ENCODE peak calls at places on chromosome 3, in five cellular contexts. R, Z, A, G and P are unnamed samples.
A peak's percentile ranks its signal among the peaks of the same experiment; 100 is the strongest.

GRCh38 chr3:54120657-54121403 is 1.5 kb upstream of the CACNA2D3 start:
- DNase-seq in Z (no peak), R (no peak), G (peak; percentile 4), A (no peak), P (peak; percentile 50)

GRCh38 chr3:23761440-23761896 is 44.3 kb upstream of the UBE2E1 start:
- DNase-seq in G (peak; percentile 79), Z (peak; percentile 28), A (no peak), R (peak; percentile 53), P (peak; percentile 47)

GRCh38 chr3:179227349-179227748 is 23.6 kb downstream of the KCNMB3 start:
- DNase-seq in Z (peak; percentile 14), G (peak; percentile 30), A (no peak), R (no peak), P (no peak)

GRCh38 chr3:138059261-138059660 is 49.3 kb downstream of the CLDN18 start:
- DNase-seq in G (no peak), A (no peak), R (no peak), Z (no peak), P (no peak)

GRCh38 chr3:76552653-76553052 is 487.2 kb upstream of the ROBO2 start:
- DNase-seq in A (no peak), G (peak; percentile 10), R (no peak), Z (no peak), P (no peak)

GRCh38 chr3:13475871-13476590 is 4.1 kb upstream of the HDAC11 start:
- DNase-seq in R (peak; percentile 31), G (no peak), A (no peak), Z (no peak), P (no peak)

GRCh38 chr3:134258761-134259347 is 8.2 kb upstream of the RYK start:
- DNase-seq in R (no peak), A (no peak), G (no peak), Z (no peak), P (no peak)

GRCh38 chr3:179177611-179178010 is 29.5 kb downstream of the PIK3CA start:
- DNase-seq in G (no peak), Z (no peak), R (no peak), A (no peak), P (no peak)

GRCh38 chr3:161422171-161422693 is 50.9 kb upstream of the SPTSSB start:
- DNase-seq in Z (no peak), G (no peak), A (no peak), R (no peak), P (no peak)

GRCh38 chr3:57557088-57557537 is 1.0 kb downstream of the PDE12 start:
- DNase-seq in A (no peak), G (peak; percentile 58), R (peak; percentile 58), Z (peak; percentile 41), P (peak; percentile 45)

GRCh38 chr3:122794779-122795673 is at the start of gene SLC49A4:
- DNase-seq in A (peak; percentile 89), Z (peak; percentile 75), G (peak; percentile 88), R (peak; percentile 89), P (peak; percentile 93)
- TF ChIP-seq CTCF in A (no peak), Z (no peak), G (no peak), R (no peak), P (no peak)

DNA sequence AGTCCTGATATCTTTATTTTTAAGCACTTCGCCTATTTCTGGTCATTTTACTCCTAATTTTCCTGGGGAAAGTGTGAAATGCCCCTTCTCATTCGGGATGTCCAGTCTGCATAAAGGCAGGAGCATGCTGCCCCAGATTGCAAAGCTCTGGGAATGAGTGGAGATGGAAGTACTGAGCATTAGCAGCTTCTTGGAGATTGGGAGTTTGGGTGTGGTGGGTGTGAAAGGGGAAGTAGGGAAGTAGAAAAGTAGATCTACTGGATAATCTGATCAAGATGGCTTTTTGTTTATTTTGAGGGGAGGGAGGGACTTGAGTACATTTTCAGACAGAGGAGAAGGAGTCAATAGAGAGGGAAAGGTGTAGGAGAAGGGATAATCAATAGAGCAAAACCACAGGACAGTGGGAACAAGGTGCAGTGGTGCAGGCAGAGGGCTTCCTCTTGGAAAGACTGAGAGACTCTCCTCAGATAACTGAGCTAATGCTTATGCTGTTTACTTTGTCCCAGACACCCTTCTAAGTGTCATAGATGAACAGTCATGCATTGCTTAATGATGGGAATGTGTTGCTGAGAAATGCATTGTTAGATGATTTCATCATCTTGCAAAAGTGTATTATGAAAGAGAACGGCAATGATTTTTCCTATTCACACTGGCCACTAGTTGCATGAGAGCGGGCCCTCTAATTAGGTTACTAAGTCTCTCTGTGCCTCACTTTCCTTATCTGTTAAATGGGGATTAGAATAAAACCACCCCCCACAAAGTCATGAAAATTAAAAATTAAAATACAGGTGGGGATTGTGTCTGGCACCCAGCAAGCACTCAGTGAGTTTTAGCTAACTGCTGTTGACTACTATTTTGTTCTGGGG is 45.5 kb downstream of the PHLDB2 start:
- DNase-seq in Z (peak; percentile 87), A (no peak), G (peak; percentile 96), R (no peak), P (no peak)
- TF ChIP-seq CTCF in Z (no peak), A (no peak), G (peak; percentile 34), R (no peak), P (no peak)

GRCh38 chr3:128006471-128007424 is 45.5 kb upstream of the SEC61A1 start:
- DNase-seq in Z (no peak), R (no peak), G (no peak), A (no peak), P (no peak)

GRCh38 chr3:128014548-128014947 is 37.7 kb upstream of the SEC61A1 start:
- DNase-seq in G (no peak), A (no peak), R (no peak), Z (no peak), P (no peak)

GRCh38 chr3:128009952-128010846 is 42.0 kb upstream of the SEC61A1 start:
- DNase-seq in R (no peak), G (peak; percentile 53), Z (peak; percentile 2), A (no peak), P (no peak)

GRCh38 chr3:128012050-128012449 is 40.2 kb upstream of the SEC61A1 start:
- DNase-seq in G (no peak), R (no peak), A (no peak), Z (no peak), P (no peak)

GRCh38 chr3:128011140-128011539 is 41.1 kb upstream of the SEC61A1 start:
- DNase-seq in R (peak; percentile 58), A (no peak), G (peak; percentile 55), Z (peak; percentile 15), P (no peak)
- TF ChIP-seq CTCF in R (peak; percentile 16), A (peak; percentile 66), G (peak; percentile 72), Z (peak; percentile 63), P (peak; percentile 38)

GRCh38 chr3:157594413-157594812 is 91.2 kb upstream of the VEPH1 start:
- DNase-seq in G (peak; percentile 23), A (no peak), Z (no peak), R (no peak), P (no peak)
- TF ChIP-seq CTCF in G (peak; percentile 47), A (peak; percentile 25), Z (no peak), R (no peak), P (no peak)

GRCh38 chr3:48472923-48473616 is 26.5 kb downstream of the ATRIP start:
- DNase-seq in Z (peak; percentile 92), R (peak; percentile 98), A (peak; percentile 91), G (peak; percentile 92), P (peak; percentile 95)
- TF ChIP-seq CTCF in Z (peak; percentile 32), R (peak; percentile 27), A (peak; percentile 73), G (peak; percentile 39), P (peak; percentile 24)

GRCh38 chr3:67540198-67540894 is 114.1 kb downstream of the SUCLG2 start:
- DNase-seq in R (no peak), G (no peak), Z (no peak), A (no peak), P (no peak)
- TF ChIP-seq CTCF in R (no peak), G (no peak), Z (no peak), A (no peak), P (no peak)

GRCh38 chr3:122982202-122983185 is 45.1 kb downstream of the SEMA5B start:
- DNase-seq in Z (no peak), A (no peak), G (no peak), R (no peak), P (no peak)
- TF ChIP-seq CTCF in Z (no peak), A (no peak), G (no peak), R (no peak), P (no peak)

GRCh38 chr3:128914966-128915645 is 35.7 kb downstream of the ACAD9 start:
- DNase-seq in G (no peak), Z (no peak), R (no peak), A (no peak), P (no peak)

GRCh38 chr3:128919988-128920387 is 40.6 kb downstream of the ACAD9 start:
- DNase-seq in G (no peak), R (peak; percentile 21), A (no peak), Z (no peak), P (no peak)

GRCh38 chr3:128922804-128923459 is 43.5 kb downstream of the ACAD9 start:
- DNase-seq in G (no peak), R (peak; percentile 52), A (no peak), Z (no peak), P (no peak)

GRCh38 chr3:128911911-128912310 is 32.5 kb downstream of the ACAD9 start:
- DNase-seq in G (no peak), R (no peak), A (no peak), Z (no peak), P (no peak)

GRCh38 chr3:128917291-128917690 is 37.9 kb downstream of the ACAD9 start:
- DNase-seq in A (no peak), G (peak; percentile 31), R (peak; percentile 30), Z (no peak), P (no peak)
- TF ChIP-seq CTCF in A (no peak), G (peak; percentile 40), R (no peak), Z (peak; percentile 2), P (no peak)